ENCODE peak calls at places on chromosomes 5 and 9, in seven cellular contexts. D is H54, Y is HCT116, B is heart left ventricle, M is transverse colon, N is prostate gland, U is A549. I is an unnamed sample.

GRCh38 chr5:14234204-14234603 is 91.1 kb downstream of the TRIO start:
- DNase-seq in D (no peak), M (no peak), B (no peak), Y (no peak), N (no peak), U (no peak), I (no peak)

GRCh38 chr9:21828853-21829405 is 26.5 kb downstream of the MTAP start:
- DNase-seq in M (no peak), B (no peak), Y (no peak), U (peak; percentile 3), N (no peak), D (no peak), I (no peak)

GRCh38 chr5:132322266-132322665 is 28.1 kb downstream of the SLC22A4 start:
- DNase-seq in D (no peak), Y (no peak), N (no peak), U (no peak), B (no peak), M (no peak), I (no peak)

GRCh38 chr9:35645736-35646582 is 4.8 kb downstream of the SIT1 start:
- DNase-seq in B (no peak), U (no peak), M (peak; percentile 65), Y (peak; percentile 22), D (no peak), N (peak; percentile 54), I (no peak)

GRCh38 chr9:92664394-92665152 is 5.4 kb downstream of the IPPK start:
- DNase-seq in D (no peak), Y (no peak), B (no peak), U (no peak), N (no peak), M (no peak), I (no peak)

GRCh38 chr5:116249648-116250047 is 164.8 kb downstream of the COMMD10 start:
- DNase-seq in D (no peak), Y (no peak), N (no peak), B (no peak), M (no peak), U (no peak), I (no peak)

GRCh38 chr9:134618823-134619454 is 22.7 kb upstream of the COL5A1 start:
- DNase-seq in U (no peak), Y (no peak), B (no peak), N (no peak), M (no peak), D (no peak), I (no peak)

GRCh38 chr9:136587944-136588662 is 42.3 kb upstream of the NOTCH1 start:
- DNase-seq in M (no peak), B (no peak), U (no peak), D (no peak), Y (no peak), N (no peak), I (no peak)

GRCh38 chr9:5493597-5494511 is 16.5 kb upstream of the PDCD1LG2 start:
- DNase-seq in B (no peak), Y (no peak), M (peak; percentile 29), D (peak; percentile 46), N (no peak), U (no peak), I (peak; percentile 67)

GRCh38 chr5:96734871-96735325 is 72.7 kb downstream of the CAST start:
- DNase-seq in Y (no peak), D (no peak), B (no peak), M (no peak), N (no peak), U (no peak), I (peak; percentile 49)

GRCh38 chr5:135569755-135570452 is 8.9 kb downstream of the CXCL14 start:
- DNase-seq in M (peak; percentile 18), B (no peak), D (peak; percentile 53), U (peak; percentile 48), Y (peak; percentile 51), N (no peak), I (peak; percentile 45)

GRCh38 chr5:176596689-176597416 is 13.1 kb downstream of the GPRIN1 start:
- DNase-seq in M (peak; percentile 65), N (peak; percentile 15), B (peak; percentile 44), Y (no peak), D (no peak), U (no peak), I (peak; percentile 77)

GRCh38 chr9:114275246-114275994 is 47.5 kb upstream of the ORM1 start:
- DNase-seq in N (no peak), M (no peak), B (peak; percentile 15), D (no peak), Y (no peak), U (no peak), I (no peak)

DNA sequence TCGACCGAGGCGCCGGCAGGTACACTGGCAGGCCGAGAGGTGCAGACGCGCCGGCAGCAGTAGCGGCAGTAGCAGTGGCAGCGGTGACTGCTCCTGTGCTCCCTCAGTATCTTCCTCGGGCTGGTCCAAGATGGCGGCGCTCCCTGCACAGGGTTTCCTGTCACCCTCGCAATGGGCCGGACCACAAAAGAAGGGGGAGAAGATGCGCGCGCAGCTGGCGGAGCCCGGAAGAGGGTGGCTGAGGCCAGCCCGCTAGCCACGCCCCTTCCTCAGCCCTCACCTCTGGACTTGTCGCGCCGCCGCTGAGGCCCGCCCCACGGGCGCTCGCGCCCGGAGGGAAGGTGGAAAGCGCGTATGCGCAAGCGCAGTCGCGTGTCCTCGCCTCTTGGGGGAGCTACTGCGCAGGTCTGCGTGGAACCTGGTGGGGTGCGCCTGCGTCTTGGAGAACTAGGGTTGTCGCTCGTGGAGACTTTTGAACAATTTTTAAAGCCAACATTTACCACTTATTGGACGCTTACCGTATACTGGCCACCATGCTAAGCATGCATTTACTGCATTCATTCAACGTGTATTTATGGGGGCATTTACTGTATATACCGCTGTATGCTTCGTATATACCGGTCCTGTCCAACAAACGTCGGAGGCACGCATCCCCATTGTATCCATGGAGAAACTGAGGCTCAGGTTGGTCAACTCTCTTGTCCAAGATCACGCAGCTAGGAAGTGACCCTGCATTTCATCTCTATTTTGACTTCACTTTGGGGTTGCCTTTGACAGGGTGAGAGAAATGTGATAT is at the start of gene RAB14:
- DNase-seq in M (peak; percentile 100), B (peak; percentile 100), U (peak; percentile 99), D (peak; percentile 100), Y (peak; percentile 94), N (peak; percentile 99), I (peak; percentile 99)
- TF ChIP-seq POLR2A in M (peak; percentile 73), B (no peak), U (peak; percentile 71), D (peak; percentile 93), Y (peak; percentile 78), N (peak; percentile 92), I (peak; percentile 75)

DNA sequence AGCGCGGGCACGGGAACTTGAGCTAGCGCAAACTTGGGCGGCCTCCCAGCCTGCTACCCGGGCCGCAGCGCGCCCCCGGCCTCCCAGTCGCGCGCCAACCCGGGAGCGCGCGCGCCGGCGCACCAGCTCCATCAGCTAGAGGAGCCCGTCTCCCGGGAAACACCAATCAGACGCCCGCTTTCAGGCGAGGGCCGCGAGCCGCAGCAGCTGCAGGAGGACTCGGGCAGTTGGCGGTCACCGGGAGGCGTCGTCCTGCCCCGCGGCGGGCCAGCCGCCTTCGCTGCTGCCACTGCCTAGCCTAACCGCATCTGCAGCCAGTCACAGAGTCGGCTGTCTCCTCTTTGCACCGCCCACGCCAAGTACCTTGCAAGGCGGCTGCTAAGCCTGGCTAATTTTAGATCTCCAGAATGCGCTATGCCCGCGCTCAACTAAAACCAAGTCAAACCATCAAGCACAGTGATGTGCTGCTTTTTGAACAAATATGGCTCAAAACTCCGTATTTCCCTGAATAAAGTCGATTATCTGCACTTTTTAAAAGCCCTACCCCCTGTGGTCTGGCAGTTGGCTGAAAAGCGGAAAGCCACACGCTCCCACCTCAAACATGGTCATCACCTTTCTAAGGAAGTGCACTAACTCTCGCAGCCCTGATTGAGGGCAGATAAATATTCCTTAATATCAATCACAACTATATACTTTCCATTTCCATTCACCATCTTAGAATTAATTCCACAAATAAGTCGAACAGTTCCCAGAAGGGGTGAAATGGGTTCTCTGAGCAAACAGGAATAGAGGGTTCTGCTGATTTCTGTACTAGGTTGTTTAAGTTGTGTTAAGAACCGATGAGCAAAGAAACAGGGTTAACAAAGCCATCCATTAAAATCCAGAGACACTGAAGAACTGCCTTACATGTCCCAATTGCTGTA is 221.8 kb downstream of the MEF2C start:
- DNase-seq in N (no peak), D (peak; percentile 93), B (peak; percentile 46), U (peak; percentile 87), Y (peak; percentile 68), M (peak; percentile 60), I (peak; percentile 50)
- TF ChIP-seq POLR2A in N (no peak), D (no peak), B (no peak), U (peak; percentile 12), Y (no peak), M (no peak), I (no peak)

DNA sequence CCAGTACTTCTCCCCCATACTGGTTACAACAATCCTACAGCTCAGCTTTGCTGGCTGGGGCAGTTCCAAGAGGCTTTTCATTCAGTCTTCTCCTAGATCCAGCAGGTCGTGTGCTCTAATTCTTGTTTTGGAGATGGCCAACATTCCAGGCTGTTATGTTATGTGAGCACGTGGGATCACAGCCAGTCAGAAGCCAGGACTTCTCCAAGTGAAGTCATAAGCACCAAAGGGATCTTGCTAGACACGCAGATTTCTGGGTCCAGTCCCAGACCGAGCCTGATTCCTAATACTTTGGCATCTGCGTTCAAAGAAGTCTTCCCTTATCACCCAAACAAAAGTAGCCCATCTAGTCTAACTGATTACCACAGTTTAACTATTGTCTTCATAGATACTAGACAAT is 1.4 kb upstream of the LARP1 start:
- DNase-seq in N (peak; percentile 71), B (peak; percentile 76), M (peak; percentile 62), Y (no peak), D (no peak), U (no peak), I (peak; percentile 40)
- TF ChIP-seq POLR2A in N (no peak), B (no peak), M (no peak), Y (no peak), D (no peak), U (no peak), I (no peak)

GRCh38 chr9:37496020-37496419 is 10.3 kb downstream of the POLR1E start:
- DNase-seq in B (no peak), Y (no peak), U (no peak), M (no peak), D (no peak), N (no peak), I (no peak)
- TF ChIP-seq POLR2A in B (no peak), Y (no peak), U (no peak), M (no peak), D (no peak), N (no peak), I (no peak)